ENCODE peak calls at places on chromosomes 1 and 21, in seven cellular contexts. Y is mesenchymal stem cell, J is IMR-90, T is H1, H is H9, B is mesendoderm, V is trophoblast cell. P is an unnamed sample.

GRCh38 chr1:42429623-42430022 is 26.2 kb downstream of the ZMYND12 start:
- DNase-seq in Y (no peak), J (no peak), T (no peak), H (no peak), B (peak), V (peak), P (no peak)

GRCh38 chr1:77484926-77485325 is 197.5 kb downstream of the ZZZ3 start:
- DNase-seq in Y (no peak), J (no peak), T (no peak), H (no peak), B (no peak), V (peak), P (no peak)

GRCh38 chr1:7770620-7770938 is 517 bp upstream of the VAMP3 start:
- DNase-seq in Y (no peak), J (no peak), T (no peak), H (no peak), B (no peak), V (peak), P (no peak)

GRCh38 chr1:50251592-50252165 is 143.0 kb downstream of the ELAVL4 start:
- DNase-seq in Y (no peak), J (no peak), T (peak), H (peak), B (peak), V (no peak), P (peak)

GRCh38 chr1:54465351-54465811 is 59.2 kb upstream of the SSBP3 start:
- DNase-seq in Y (no peak), J (no peak), T (peak), H (no peak), B (no peak), V (no peak), P (no peak)

GRCh38 chr1:206912445-206913095 is 9.2 kb downstream of the FCMR start:
- DNase-seq in Y (peak), J (peak), T (peak), H (peak), B (peak), V (peak), P (peak)

GRCh38 chr1:116330846-116331245 is 42.2 kb upstream of the ATP1A1 start:
- DNase-seq in Y (no peak), J (no peak), T (no peak), H (no peak), B (no peak), V (peak), P (no peak)

GRCh38 chr1:228041316-228041715 is 34.5 kb downstream of the WNT3A start:
- DNase-seq in Y (no peak), J (no peak), T (peak), H (no peak), B (no peak), V (no peak), P (no peak)

GRCh38 chr1:214551436-214552173 is at the start of gene PTPN14:
- DNase-seq in Y (peak), J (peak), T (peak), H (peak), B (peak), V (peak), P (peak)

GRCh38 chr1:92975551-92976232 is 14.4 kb upstream of the DIPK1A start:
- DNase-seq in Y (no peak), J (no peak), T (no peak), H (no peak), B (no peak), V (no peak), P (no peak)

GRCh38 chr1:212073490-212073889 is 37.9 kb downstream of the DTL start:
- DNase-seq in Y (no peak), J (peak), T (no peak), H (no peak), B (no peak), V (no peak), P (no peak)

GRCh38 chr21:43317959-43318358 is 109.0 kb downstream of the SIK1 start:
- DNase-seq in Y (no peak), J (no peak), T (no peak), H (no peak), B (no peak), V (peak), P (no peak)

GRCh38 chr1:931380-932177 is 7.9 kb downstream of the SAMD11 start:
- DNase-seq in Y (no peak), J (no peak), T (no peak), H (no peak), B (no peak), V (no peak), P (no peak)

GRCh38 chr1:11526071-11526895 is 47.3 kb downstream of the DISP3 start:
- DNase-seq in Y (no peak), J (no peak), T (no peak), H (no peak), B (no peak), V (no peak), P (no peak)

GRCh38 chr1:41811978-41812852 is 106.5 kb downstream of the HIVEP3 start:
- DNase-seq in Y (peak), J (peak), T (peak), H (peak), B (peak), V (peak), P (peak)

GRCh38 chr1:228647523-228648444 is 87.5 kb upstream of the RHOU start:
- DNase-seq in Y (peak), J (no peak), T (peak), H (peak), B (peak), V (peak), P (peak)

GRCh38 chr1:151157067-151157531 is 650 bp downstream of the TNFAIP8L2 start:
- DNase-seq in Y (no peak), J (no peak), T (no peak), H (no peak), B (no peak), V (no peak), P (no peak)

GRCh38 chr1:202964755-202965440 is 2.2 kb downstream of the CYB5R1 start:
- DNase-seq in Y (peak), J (peak), T (no peak), H (no peak), B (peak), V (peak), P (no peak)

GRCh38 chr21:33732038-33732437 is 89.7 kb downstream of the ITSN1 start:
- DNase-seq in Y (no peak), J (no peak), T (no peak), H (no peak), B (peak), V (peak), P (no peak)

GRCh38 chr1:205188132-205188531 is 23.4 kb downstream of the DSTYK start:
- DNase-seq in Y (peak), J (peak), T (no peak), H (no peak), B (no peak), V (peak), P (no peak)

GRCh38 chr1:97820470-97821188 is 100.2 kb downstream of the DPYD start:
- DNase-seq in Y (peak), J (peak), T (no peak), H (no peak), B (peak), V (peak), P (no peak)

GRCh38 chr21:16912075-16912474 is 600.8 kb upstream of the CXADR start:
- DNase-seq in Y (no peak), J (peak), T (no peak), H (no peak), B (no peak), V (peak), P (no peak)

GRCh38 chr1:57093122-57093521 is 127.3 kb upstream of the C8B start:
- DNase-seq in Y (no peak), J (no peak), T (no peak), H (no peak), B (no peak), V (no peak), P (no peak)

GRCh38 chr1:37068897-37069296 is 34.6 kb upstream of the GRIK3 start:
- DNase-seq in Y (no peak), J (no peak), T (no peak), H (no peak), B (no peak), V (no peak), P (no peak)

DNA sequence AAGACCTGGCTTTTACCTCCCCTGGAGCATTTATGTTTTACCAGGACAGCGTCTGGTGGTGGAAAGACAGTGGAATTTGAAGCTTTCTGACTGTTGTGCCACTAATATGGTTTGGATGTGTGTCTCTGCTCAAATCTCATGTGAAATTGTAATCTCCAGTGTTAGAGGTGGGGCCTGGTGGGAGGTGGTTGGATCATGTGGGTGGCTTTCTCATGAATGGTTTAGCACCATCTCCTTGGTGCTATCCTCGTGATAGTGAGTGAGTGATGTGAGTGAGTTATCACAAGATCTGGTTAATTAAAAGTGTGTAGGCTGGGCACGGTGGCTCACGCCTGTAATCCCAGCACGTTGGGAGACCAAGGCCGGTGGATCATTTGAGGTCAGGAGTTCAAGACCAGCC is 23.7 kb downstream of the PHLDA3 start:
- DNase-seq in Y (no peak), J (no peak), T (no peak), H (no peak), B (no peak), V (no peak), P (no peak)
- H2AK5ac ChIP-seq in Y (no peak), J (no peak), T (no peak), H (no peak), B (no peak), V (no peak), P (no peak)

DNA sequence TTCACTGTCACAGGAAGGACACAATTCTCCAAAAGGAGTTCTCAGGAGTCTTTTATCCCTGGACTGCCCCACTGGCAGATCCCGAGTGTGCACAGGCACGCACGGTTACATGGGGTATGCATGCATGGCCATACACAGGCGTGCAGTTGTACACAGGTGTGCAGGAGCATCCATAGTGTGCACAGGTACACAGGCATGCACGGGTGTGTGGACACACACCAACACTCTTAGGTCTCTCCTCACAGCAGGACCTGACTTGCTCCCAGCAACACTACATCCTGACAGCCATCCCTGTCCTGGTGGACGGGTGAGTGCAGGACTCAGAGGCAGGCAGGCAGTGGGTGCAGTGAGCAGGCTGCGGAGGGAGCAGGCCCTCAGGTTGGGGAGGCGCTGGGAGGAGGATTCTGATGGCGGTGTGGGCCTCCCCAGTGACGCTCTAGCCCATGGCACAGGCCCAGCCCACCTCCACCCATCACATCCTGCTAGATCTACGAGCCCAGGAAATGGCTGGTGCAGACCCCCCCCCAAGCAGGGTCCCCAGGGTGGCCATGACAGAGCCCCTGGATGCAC is 28.4 kb downstream of the SLC19A1 start:
- DNase-seq in Y (no peak), J (no peak), T (no peak), H (no peak), B (no peak), V (no peak), P (no peak)
- H2AK5ac ChIP-seq in Y (no peak), J (no peak), T (no peak), H (no peak), B (no peak), V (no peak), P (no peak)

GRCh38 chr1:3064296-3064850 is 4.6 kb upstream of the PRDM16 start:
- DNase-seq in Y (no peak), J (no peak), T (no peak), H (no peak), B (no peak), V (no peak), P (no peak)
- H2AK5ac ChIP-seq in Y (no peak), J (no peak), T (no peak), H (no peak), B (no peak), V (no peak), P (peak)

GRCh38 chr1:170370087-170370486 is 161.9 kb upstream of the GORAB start:
- DNase-seq in Y (no peak), J (no peak), T (no peak), H (no peak), B (no peak), V (no peak), P (no peak)

GRCh38 chr1:170377896-170378634 is 153.9 kb upstream of the GORAB start:
- DNase-seq in Y (no peak), J (no peak), T (no peak), H (no peak), B (no peak), V (no peak), P (no peak)

GRCh38 chr1:170377440-170377839 is 154.5 kb upstream of the GORAB start:
- DNase-seq in Y (no peak), J (no peak), T (no peak), H (no peak), B (no peak), V (no peak), P (no peak)

GRCh38 chr1:170377011-170377410 is 155.0 kb upstream of the GORAB start:
- DNase-seq in Y (no peak), J (peak), T (no peak), H (no peak), B (no peak), V (no peak), P (no peak)

GRCh38 chr1:170375082-170375733 is 156.8 kb upstream of the GORAB start:
- DNase-seq in Y (peak), J (peak), T (no peak), H (no peak), B (no peak), V (no peak), P (no peak)
- H2AK5ac ChIP-seq in Y (no peak), J (peak), T (no peak), H (no peak), B (no peak), V (no peak), P (no peak)

GRCh38 chr1:38800720-38801671 is 58.6 kb downstream of the RRAGC start:
- DNase-seq in Y (no peak), J (no peak), T (no peak), H (no peak), B (no peak), V (no peak), P (no peak)
- H2AK5ac ChIP-seq in Y (no peak), J (no peak), T (no peak), H (no peak), B (no peak), V (no peak), P (peak)

DNA sequence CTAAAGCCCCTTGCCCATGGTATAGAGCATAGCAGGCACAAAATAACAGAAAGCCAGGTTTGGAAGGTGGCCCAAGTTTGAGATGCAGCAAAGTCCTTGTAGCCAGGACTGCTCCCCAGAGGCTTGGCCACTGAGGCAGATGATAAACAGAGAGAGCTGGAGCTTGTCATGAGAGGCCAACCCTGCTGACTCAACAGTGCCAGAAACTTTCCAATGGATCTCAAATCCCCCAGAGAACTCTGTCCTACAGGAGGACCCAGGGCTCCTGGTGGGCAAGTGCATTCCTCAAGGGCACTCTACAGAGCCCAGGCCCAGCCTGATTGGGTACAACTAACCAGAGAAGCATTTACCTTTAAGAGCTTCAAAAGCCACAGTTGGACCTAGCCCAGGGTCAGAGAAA is 280.7 kb downstream of the KCNH1 start:
- DNase-seq in Y (no peak), J (no peak), T (no peak), H (no peak), B (no peak), V (no peak), P (no peak)
- H2AK5ac ChIP-seq in Y (no peak), J (no peak), T (no peak), H (no peak), B (no peak), V (no peak), P (no peak)

GRCh38 chr21:18677632-18678031 is 274.0 kb upstream of the TMPRSS15 start:
- DNase-seq in Y (no peak), J (no peak), T (no peak), H (no peak), B (no peak), V (no peak), P (no peak)
- H2AK5ac ChIP-seq in Y (no peak), J (no peak), T (no peak), H (no peak), B (no peak), V (no peak), P (no peak)

GRCh38 chr1:28086651-28087050 is 1.8 kb downstream of the EYA3 start:
- DNase-seq in Y (no peak), J (no peak), T (no peak), H (no peak), B (no peak), V (no peak), P (no peak)
- H2AK5ac ChIP-seq in Y (peak), J (no peak), T (no peak), H (no peak), B (no peak), V (no peak), P (no peak)

GRCh38 chr1:158180741-158181576 is at the start of gene CD1D:
- DNase-seq in Y (peak), J (no peak), T (peak), H (peak), B (peak), V (no peak), P (peak)

GRCh38 chr1:158177705-158178450 is 2.8 kb upstream of the CD1D start:
- DNase-seq in Y (peak), J (peak), T (peak), H (peak), B (peak), V (peak), P (peak)

GRCh38 chr1:158181577-158181922 is 855 bp downstream of the CD1D start:
- DNase-seq in Y (no peak), J (no peak), T (no peak), H (no peak), B (no peak), V (no peak), P (no peak)

GRCh38 chr1:158179301-158180041 is 1.2 kb upstream of the CD1D start:
- DNase-seq in Y (peak), J (no peak), T (no peak), H (no peak), B (no peak), V (no peak), P (no peak)

GRCh38 chr1:158176399-158176798 is 4.3 kb upstream of the CD1D start:
- DNase-seq in Y (no peak), J (no peak), T (no peak), H (no peak), B (no peak), V (no peak), P (no peak)
- H2AK5ac ChIP-seq in Y (no peak), J (no peak), T (no peak), H (no peak), B (no peak), V (no peak), P (no peak)

P was measured in neuronal stem cell.